ENCODE peak calls at places on chromosomes 13 and 19, in seven cellular contexts. G, W, S, C, R, E and D are unnamed samples.

GRCh38 chr19:5078666-5079409 is 109.9 kb downstream of the KDM4B start:
- DNase-seq in S (no peak), R (no peak), G (no peak), E (no peak), C (no peak), W (no peak), D (no peak)

GRCh38 chr13:107211073-107211472 is 643.1 kb upstream of the ARGLU1 start:
- DNase-seq in S (peak; percentile 92), W (peak; percentile 22), R (no peak), G (peak; percentile 40), E (peak; percentile 27), C (peak; percentile 78), D (peak; percentile 70)

GRCh38 chr13:79190932-79191331 is 215.1 kb downstream of the RBM26 start:
- DNase-seq in C (no peak), E (no peak), G (no peak), W (no peak), R (peak; percentile 56), S (no peak), D (no peak)

GRCh38 chr19:46601318-46602224 is at the start of gene CALM3:
- DNase-seq in S (peak; percentile 33), R (no peak), G (no peak), W (no peak), C (no peak), E (no peak), D (peak; percentile 60)

GRCh38 chr13:80454245-80454644 is 113.3 kb upstream of the SPRY2 start:
- DNase-seq in R (peak; percentile 34), W (no peak), C (no peak), G (no peak), E (no peak), S (no peak), D (no peak)

GRCh38 chr13:95246292-95247082 is 54.8 kb downstream of the ABCC4 start:
- DNase-seq in R (no peak), S (no peak), W (no peak), E (no peak), G (no peak), C (no peak), D (no peak)

GRCh38 chr19:11849264-11849615 is 714 bp downstream of the ZNF439 start:
- DNase-seq in R (no peak), G (no peak), E (no peak), C (no peak), S (no peak), W (no peak), D (no peak)

GRCh38 chr13:30846311-30846710 is 59.8 kb upstream of the MEDAG start:
- DNase-seq in W (no peak), C (no peak), E (no peak), G (no peak), R (no peak), S (no peak), D (no peak)

GRCh38 chr19:33048806-33049676 is 15.6 kb downstream of the RHPN2 start:
- DNase-seq in C (no peak), W (no peak), G (no peak), R (no peak), E (no peak), S (no peak), D (no peak)

GRCh38 chr19:33052352-33052972 is 12.2 kb downstream of the RHPN2 start:
- DNase-seq in S (no peak), C (peak; percentile 60), W (no peak), E (no peak), G (no peak), R (no peak), D (no peak)

GRCh38 chr19:33050110-33050509 is 14.6 kb downstream of the RHPN2 start:
- DNase-seq in S (no peak), C (no peak), E (no peak), W (no peak), R (no peak), G (no peak), D (no peak)

GRCh38 chr19:33055718-33056117 is 9.0 kb downstream of the RHPN2 start:
- DNase-seq in W (no peak), G (no peak), S (no peak), C (no peak), R (no peak), E (no peak), D (no peak)

DNA sequence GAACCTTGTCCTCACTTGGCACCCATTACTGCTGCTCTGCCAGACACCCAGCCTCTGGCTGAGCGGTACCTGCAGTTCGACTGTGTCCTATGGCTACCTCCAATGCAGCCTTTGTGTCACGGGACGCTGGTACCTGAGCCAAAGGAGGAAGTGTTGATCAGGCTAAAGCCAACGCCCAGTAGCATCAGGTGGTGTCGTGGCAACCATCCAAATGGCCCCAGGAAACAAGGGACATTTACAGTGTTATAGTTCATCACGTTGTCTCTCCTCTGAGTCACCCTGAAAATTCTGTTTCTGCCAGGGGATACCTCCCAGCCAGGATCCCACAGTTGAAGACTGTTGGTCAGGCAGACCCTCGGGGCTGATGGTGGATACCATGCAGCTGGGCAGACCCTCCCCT is 10.1 kb downstream of the RHPN2 start:
- DNase-seq in W (peak; percentile 74), G (no peak), E (no peak), R (no peak), S (no peak), C (no peak), D (no peak)
- TF ChIP-seq MAX in W (peak; percentile 45), G (no peak), E (no peak), R (no peak), S (no peak), C (no peak), D (no peak)

DNA sequence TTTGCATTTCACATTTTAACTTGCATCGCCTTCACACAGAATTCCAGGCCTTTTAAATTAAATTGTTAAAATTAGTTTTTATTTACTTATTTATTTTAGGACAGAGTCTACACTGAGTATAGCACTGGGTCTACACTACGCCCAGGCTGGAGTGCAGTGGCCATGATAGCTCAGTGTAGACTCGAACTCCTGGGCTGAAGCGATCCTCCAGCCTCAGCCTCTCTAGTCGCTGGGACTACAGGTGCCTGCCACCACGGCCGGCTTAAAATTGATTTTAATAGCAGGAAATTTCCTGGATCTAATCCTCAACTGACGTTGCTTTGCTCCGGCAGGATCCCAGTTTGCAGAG is 301 bp upstream of the ZNF610 start:
- DNase-seq in C (no peak), S (no peak), E (no peak), W (no peak), G (no peak), R (no peak), D (no peak)
- H3K9ac ChIP-seq in C (no peak overlapping the region), S (no peak overlapping the region), E (peak overlapping the region; percentile 18), W (no peak overlapping the region), G (no peak overlapping the region), R (no peak overlapping the region), D (no peak overlapping the region)

DNA sequence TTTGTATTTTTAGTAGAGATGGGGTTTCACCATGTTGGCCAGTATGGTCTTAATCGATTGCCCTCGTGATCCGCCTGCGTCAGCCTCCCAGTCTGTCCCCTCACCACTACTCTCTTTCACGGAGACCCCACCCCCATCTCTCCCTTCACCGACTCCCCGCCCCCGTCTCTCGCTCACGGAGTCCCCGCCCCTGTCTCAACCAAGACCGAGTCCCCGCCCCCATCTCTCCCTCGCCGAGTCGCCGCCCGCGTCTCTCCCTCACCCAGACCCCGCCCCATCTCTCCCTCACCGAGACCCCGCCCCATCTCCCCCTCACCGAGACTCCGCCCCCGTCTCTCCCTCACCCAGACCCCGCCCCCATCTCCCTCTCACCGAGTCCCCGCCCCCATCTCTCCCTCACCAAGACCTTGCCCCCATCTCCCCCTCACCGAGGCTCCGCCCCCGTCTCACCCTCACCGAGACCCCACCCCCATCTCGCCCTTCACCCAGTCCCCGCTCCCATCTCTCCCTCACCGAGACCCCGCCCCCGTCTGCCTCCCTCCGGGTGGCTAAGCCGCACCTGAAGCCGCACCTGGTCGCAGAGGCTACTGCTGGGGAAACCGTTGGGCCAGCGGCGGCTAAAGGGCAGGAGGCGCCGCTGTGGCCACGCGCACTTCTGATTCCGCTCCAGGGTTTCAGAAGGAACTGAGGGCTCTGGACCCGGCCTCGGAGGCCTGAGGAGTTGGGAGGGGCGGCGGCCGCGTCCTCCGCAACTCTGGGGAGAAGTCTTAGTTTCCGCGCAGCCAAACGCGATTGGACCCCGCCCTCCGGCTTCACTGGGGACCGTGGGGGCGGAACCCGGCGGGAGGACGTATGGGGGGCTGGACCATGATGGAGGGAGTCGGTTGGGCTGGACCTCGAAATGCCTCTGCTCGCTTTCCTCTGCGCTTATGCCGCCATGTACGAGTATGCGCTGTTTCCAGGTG is 17.1 kb upstream of the ZNF846 start:
- DNase-seq in E (peak; percentile 98), W (peak; percentile 57), R (peak; percentile 67), S (peak; percentile 92), C (peak; percentile 90), G (peak; percentile 98), D (peak; percentile 96)
- TF ChIP-seq POLR2AphosphoS5 in E (peak; percentile 81), W (peak; percentile 54), R (peak; percentile 45), S (no peak), C (peak; percentile 83), G (no peak), D (peak; percentile 80)

DNA sequence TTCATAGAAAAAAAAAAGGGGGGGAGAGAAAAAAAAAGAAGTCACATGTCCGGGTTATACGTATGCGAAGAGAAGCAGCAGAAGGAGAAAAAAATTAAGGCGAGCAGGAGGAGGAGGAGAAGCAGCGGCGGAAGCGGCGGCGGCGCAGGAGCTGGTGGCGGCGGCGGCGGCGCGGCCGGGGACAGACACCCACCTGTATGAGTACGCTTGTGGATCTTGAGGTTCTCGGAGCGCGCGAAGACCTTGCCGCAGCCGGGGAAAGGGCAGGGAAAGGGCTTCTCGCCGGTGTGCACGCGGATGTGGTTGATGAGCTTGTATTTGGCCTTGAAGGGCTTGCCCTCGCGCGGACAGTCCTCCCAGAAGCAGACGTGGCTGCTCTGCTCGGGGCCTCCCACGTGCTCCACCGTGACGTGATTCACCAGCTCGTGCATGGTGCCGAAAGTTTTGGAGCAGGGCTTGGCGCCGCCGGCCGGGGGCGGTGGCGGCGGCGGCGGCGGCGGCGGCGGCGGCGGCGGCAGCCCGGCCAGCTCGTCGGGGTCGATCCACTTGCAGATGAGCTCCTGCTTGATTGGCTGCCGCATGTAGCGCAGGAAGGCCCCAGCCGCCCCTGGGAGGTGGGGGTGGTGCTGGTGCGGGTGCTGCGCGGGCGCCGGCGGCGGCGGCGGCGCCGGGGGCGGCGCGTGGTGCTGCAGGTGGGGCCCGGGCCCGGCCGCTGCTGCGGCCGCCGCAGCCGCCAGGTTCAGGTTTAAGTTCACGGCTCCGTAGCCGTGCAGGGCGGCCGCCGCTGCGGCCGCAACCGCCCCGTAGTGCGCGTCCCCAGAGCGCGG is 1.4 kb downstream of the ZIC5 start:
- DNase-seq in E (no peak), S (no peak), W (peak; percentile 66), G (peak; percentile 91), R (no peak), C (peak; percentile 57), D (no peak)
- TF ChIP-seq MAX in E (peak; percentile 70), S (no peak), W (no peak), G (peak; percentile 87), R (no peak), C (peak; percentile 71), D (no peak)